ENCODE peak calls at places on chromosomes 5 and 9, in five cellular contexts. S is astrocyte of the spinal cord, W is RPMI8226, C is amniotic stem cell, O is left ventricle myocardium superior. N is an unnamed sample.

GRCh38 chr5:111122398-111122797 is 30.2 kb downstream of the WDR36 start:
- DNase-seq in S (no peak), W (no peak), C (no peak), O (no peak), N (no peak)

GRCh38 chr5:147966829-147967228 is 60.5 kb upstream of the C5orf46 start:
- DNase-seq in S (no peak), W (no peak), C (no peak), O (no peak), N (no peak)

GRCh38 chr9:127137640-127138360 is 15.4 kb upstream of the ANGPTL2 start:
- DNase-seq in S (peak; percentile 15), W (no peak), C (no peak), O (no peak), N (no peak)

GRCh38 chr9:130461218-130461630 is 16.5 kb downstream of the ASS1 start:
- DNase-seq in S (peak; percentile 10), W (peak; percentile 74), C (no peak), O (peak; percentile 83), N (no peak)

GRCh38 chr9:128144239-128145181 is 4.7 kb upstream of the LCN2 start:
- DNase-seq in S (no peak), W (no peak), C (no peak), O (no peak), N (no peak)

GRCh38 chr5:169142264-169142970 is 158.5 kb downstream of the SLIT3 start:
- DNase-seq in S (no peak), W (no peak), C (no peak), O (peak; percentile 64), N (no peak)

GRCh38 chr5:112124788-112125187 is 294.3 kb downstream of the EPB41L4A start:
- DNase-seq in S (no peak), W (no peak), C (no peak), O (no peak), N (no peak)

GRCh38 chr9:126395439-126396212 is 69.0 kb downstream of the MVB12B start:
- DNase-seq in S (peak; percentile 71), W (peak; percentile 42), C (no peak), O (no peak), N (peak; percentile 31)

GRCh38 chr9:27426717-27427645 is 97.1 kb upstream of the IFNK start:
- DNase-seq in S (peak; percentile 67), W (no peak), C (no peak), O (no peak), N (no peak)

GRCh38 chr5:136192526-136193395 is at the start of gene SMIM32:
- DNase-seq in S (no peak), W (no peak), C (no peak), O (peak; percentile 45), N (no peak)

GRCh38 chr5:159878988-159879471 is 37.3 kb upstream of the ADRA1B start:
- DNase-seq in S (peak; percentile 74), W (no peak), C (peak; percentile 50), O (peak; percentile 79), N (peak; percentile 85)

GRCh38 chr9:93182572-93182971 is 1.4 kb upstream of the WNK2 start:
- DNase-seq in S (no peak), W (no peak), C (no peak), O (peak; percentile 71), N (no peak)

GRCh38 chr9:129275626-129276247 is 97.7 kb upstream of the IER5L start:
- DNase-seq in S (no peak), W (no peak), C (no peak), O (no peak), N (peak; percentile 31)

GRCh38 chr5:53133020-53133419 is 23.5 kb upstream of the MOCS2 start:
- DNase-seq in S (no peak), W (no peak), C (no peak), O (no peak), N (no peak)

GRCh38 chr5:52007230-52007858 is 624.1 kb downstream of the ISL1 start:
- DNase-seq in S (peak; percentile 40), W (peak; percentile 52), C (no peak), O (no peak), N (peak; percentile 65)

GRCh38 chr5:6302684-6303083 is 75.7 kb downstream of the MED10 start:
- DNase-seq in S (no peak), W (peak; percentile 27), C (no peak), O (no peak), N (no peak)

GRCh38 chr9:96071245-96072124 is 196.0 kb downstream of the ERCC6L2 start:
- DNase-seq in S (peak; percentile 20), W (peak; percentile 34), C (no peak), O (no peak), N (peak; percentile 47)

GRCh38 chr5:60789541-60789940 is 54.5 kb downstream of the ELOVL7 start:
- DNase-seq in S (no peak), W (no peak), C (no peak), O (no peak), N (no peak)

GRCh38 chr9:90803860-90804593 is 2.4 kb downstream of the SYK start:
- DNase-seq in S (no peak), W (peak; percentile 38), C (no peak), O (no peak), N (no peak)

GRCh38 chr5:149636191-149636860 is 55.0 kb downstream of the ARHGEF37 start:
- DNase-seq in S (no peak), W (no peak), C (no peak), O (no peak), N (no peak)

GRCh38 chr9:37592108-37592951 is at the start of gene TOMM5:
- DNase-seq in S (peak; percentile 92), W (peak; percentile 93), C (peak; percentile 82), O (peak; percentile 94), N (peak; percentile 94)

GRCh38 chr5:93592866-93593265 is 9.8 kb downstream of the NR2F1 start:
- DNase-seq in S (peak; percentile 9), W (no peak), C (no peak), O (no peak), N (no peak)

GRCh38 chr5:116813906-116814305 is 239.3 kb upstream of the SEMA6A start:
- DNase-seq in S (no peak), W (no peak), C (no peak), O (no peak), N (no peak)

GRCh38 chr9:114729706-114730105 is 47.7 kb upstream of the TEX48 start:
- DNase-seq in S (no peak), W (no peak), C (no peak), O (no peak), N (no peak)

GRCh38 chr5:38250752-38251448 is 7.5 kb upstream of the EGFLAM start:
- DNase-seq in S (no peak), W (no peak), C (no peak), O (no peak), N (no peak)

GRCh38 chr9:4417578-4418325 is 72.5 kb upstream of the SLC1A1 start:
- DNase-seq in S (no peak), W (no peak), C (no peak), O (no peak), N (peak; percentile 9)

GRCh38 chr5:144328505-144328904 is 157.8 kb downstream of the KCTD16 start:
- DNase-seq in S (no peak), W (no peak), C (no peak), O (no peak), N (no peak)

GRCh38 chr5:125719681-125720676 is 703.2 kb upstream of the GRAMD2B start:
- DNase-seq in S (peak; percentile 56), W (no peak), C (no peak), O (no peak), N (no peak)

GRCh38 chr5:3020426-3020825 is 268.9 kb upstream of the IRX2 start:
- DNase-seq in S (no peak), W (no peak), C (no peak), O (no peak), N (no peak)

GRCh38 chr5:124747770-124748686 is 1.6 kb upstream of the ZNF608 start:
- DNase-seq in S (no peak), W (no peak), C (no peak), O (no peak), N (no peak)

GRCh38 chr5:132481243-132482211 is 9.0 kb downstream of the IRF1 start:
- DNase-seq in S (no peak), W (no peak), C (no peak), O (no peak), N (no peak)

GRCh38 chr5:173231996-173232498 is 3.0 kb downstream of the NKX2-5 start:
- DNase-seq in S (no peak), W (no peak), C (no peak), O (no peak), N (no peak)

GRCh38 chr5:88815048-88815789 is 67.8 kb downstream of the MEF2C start:
- DNase-seq in S (no peak), W (no peak), C (no peak), O (no peak), N (no peak)

GRCh38 chr9:38350529-38350928 is 42.0 kb upstream of the ALDH1B1 start:
- DNase-seq in S (no peak), W (no peak), C (no peak), O (no peak), N (no peak)

GRCh38 chr9:4297795-4298254 is 2.0 kb downstream of the GLIS3 start:
- DNase-seq in S (peak; percentile 68), W (peak; percentile 37), C (peak; percentile 32), O (peak; percentile 77), N (peak; percentile 41)

GRCh38 chr5:31783762-31784161 is 144.8 kb downstream of the PDZD2 start:
- DNase-seq in S (no peak), W (no peak), C (no peak), O (no peak), N (no peak)

GRCh38 chr9:85298434-85298833 is 443.3 kb downstream of the AGTPBP1 start:
- DNase-seq in S (no peak), W (no peak), C (no peak), O (no peak), N (no peak)

GRCh38 chr9:75855509-75855908 is 35.0 kb upstream of the PCSK5 start:
- DNase-seq in S (peak; percentile 43), W (no peak), C (peak; percentile 17), O (no peak), N (no peak)

GRCh38 chr9:100082786-100083185 is 16.0 kb downstream of the ERP44 start:
- DNase-seq in S (peak; percentile 46), W (no peak), C (no peak), O (no peak), N (no peak)

GRCh38 chr5:159189310-159189709 is 20.0 kb downstream of the RNF145 start:
- DNase-seq in S (peak; percentile 42), W (no peak), C (no peak), O (no peak), N (no peak)